ENCODE peak calls at places on chromosomes 16 and 17, in ten cellular contexts. H is sigmoid colon, U is fibroblast of mammary gland, E is fibroblast of the aortic adventitia, Z is BE2C, F is upper lobe of right lung, R is cardiac fibroblast, K is adrenal gland, P is astrocyte of the cerebellum, D is GM23338. W is an unnamed sample.

GRCh38 chr16:1525871-1526607 is 7.4 kb upstream of the TMEM204 start:
- DNase-seq in H (no peak), D (no peak), K (no peak), R (no peak), U (no peak), F (no peak), Z (peak; percentile 9), E (no peak), P (no peak), W (no peak)

GRCh38 chr16:67563708-67564468 is 1.6 kb downstream of the CTCF start:
- DNase-seq in R (peak; percentile 82), F (no peak), P (peak; percentile 36), E (peak; percentile 79), K (peak; percentile 76), H (peak; percentile 86), D (peak; percentile 48), Z (no peak), U (peak; percentile 84), W (peak; percentile 59)

GRCh38 chr17:57935833-57936807 is 19.1 kb downstream of the CUEDC1 start:
- DNase-seq in P (no peak), U (peak; percentile 53), Z (no peak), R (peak; percentile 78), H (peak; percentile 91), K (peak; percentile 73), E (peak; percentile 60), F (no peak), D (peak; percentile 48), W (peak; percentile 57)

GRCh38 chr16:14301150-14302030 is 230.3 kb downstream of the MRTFB start:
- DNase-seq in K (peak; percentile 57), E (peak; percentile 24), D (peak; percentile 53), H (peak; percentile 77), P (no peak), U (no peak), R (no peak), F (peak; percentile 69), Z (no peak), W (no peak)

GRCh38 chr16:17211797-17212196 is 259.0 kb downstream of the XYLT1 start:
- DNase-seq in K (no peak), E (no peak), R (no peak), D (peak; percentile 91), U (peak; percentile 15), F (no peak), H (no peak), P (no peak), Z (peak; percentile 43), W (peak; percentile 11)

GRCh38 chr16:78022347-78022746 is at the start of gene CLEC3A:
- DNase-seq in K (no peak), H (no peak), U (no peak), F (no peak), Z (no peak), R (no peak), D (peak; percentile 37), E (no peak), P (no peak), W (no peak)

GRCh38 chr16:89041571-89042481 is 51.8 kb upstream of the ACSF3 start:
- DNase-seq in F (peak; percentile 45), Z (peak; percentile 3), E (no peak), H (no peak), D (no peak), U (no peak), K (no peak), P (no peak), R (no peak), W (no peak)

GRCh38 chr16:81265658-81266451 is 27.4 kb downstream of the BCO1 start:
- DNase-seq in Z (peak; percentile 54), K (peak; percentile 44), H (peak; percentile 95), R (peak; percentile 90), E (peak; percentile 92), U (peak; percentile 79), F (peak; percentile 72), D (no peak), P (no peak), W (no peak)

GRCh38 chr16:49492090-49492801 is 118.6 kb downstream of the C16orf78 start:
- DNase-seq in R (peak; percentile 21), K (peak; percentile 58), P (no peak), F (peak; percentile 72), U (no peak), Z (peak; percentile 80), E (peak; percentile 7), D (peak; percentile 78), H (peak; percentile 73), W (no peak)

GRCh38 chr16:69328854-69329316 is 1.5 kb downstream of the PDF start:
- DNase-seq in H (peak; percentile 39), F (no peak), D (no peak), R (no peak), U (peak; percentile 52), E (no peak), Z (no peak), K (peak; percentile 57), P (peak; percentile 11), W (no peak)

GRCh38 chr16:56985962-56986360 is 3.4 kb upstream of the NLRC5 start:
- DNase-seq in E (no peak), Z (no peak), K (no peak), P (no peak), U (no peak), F (no peak), R (no peak), D (no peak), H (no peak), W (no peak)

GRCh38 chr17:43360376-43360738 is 38.4 kb upstream of the ARL4D start:
- DNase-seq in H (peak; percentile 88), E (peak; percentile 89), R (peak; percentile 82), P (peak; percentile 59), U (peak; percentile 97), K (peak; percentile 82), Z (peak; percentile 58), D (no peak), F (no peak), W (peak; percentile 97)

GRCh38 chr17:57874434-57875108 is 24.7 kb upstream of the MRPS23 start:
- DNase-seq in E (peak; percentile 84), Z (peak; percentile 76), R (peak; percentile 92), K (peak; percentile 70), D (peak; percentile 97), P (peak; percentile 87), H (peak; percentile 89), F (no peak), U (peak; percentile 95), W (peak; percentile 94)

GRCh38 chr17:71163121-71163812 is 957.6 kb upstream of the SOX9 start:
- DNase-seq in P (peak; percentile 83), U (no peak), E (no peak), K (peak; percentile 2), Z (peak; percentile 25), R (peak; percentile 46), H (no peak), F (no peak), D (no peak), W (no peak)

GRCh38 chr16:4682616-4683254 is 10.6 kb upstream of the NUDT16L1 start:
- DNase-seq in P (peak; percentile 13), Z (peak; percentile 73), K (peak; percentile 81), F (peak; percentile 88), E (no peak), D (peak; percentile 90), U (peak; percentile 34), H (peak; percentile 77), R (no peak), W (no peak)

GRCh38 chr16:4684763-4685162 is 8.6 kb upstream of the NUDT16L1 start:
- DNase-seq in H (peak; percentile 62), U (no peak), F (no peak), D (no peak), K (no peak), P (no peak), R (no peak), E (no peak), Z (no peak), W (no peak)

GRCh38 chr16:4684030-4684715 is 9.2 kb upstream of the NUDT16L1 start:
- DNase-seq in K (no peak), E (no peak), H (peak; percentile 56), F (peak; percentile 61), P (no peak), Z (no peak), U (no peak), D (no peak), R (no peak), W (no peak)

GRCh38 chr16:4682084-4682581 is 11.2 kb upstream of the NUDT16L1 start:
- DNase-seq in E (no peak), Z (no peak), K (no peak), F (peak; percentile 62), P (no peak), H (no peak), R (no peak), U (no peak), D (no peak), W (no peak)

DNA sequence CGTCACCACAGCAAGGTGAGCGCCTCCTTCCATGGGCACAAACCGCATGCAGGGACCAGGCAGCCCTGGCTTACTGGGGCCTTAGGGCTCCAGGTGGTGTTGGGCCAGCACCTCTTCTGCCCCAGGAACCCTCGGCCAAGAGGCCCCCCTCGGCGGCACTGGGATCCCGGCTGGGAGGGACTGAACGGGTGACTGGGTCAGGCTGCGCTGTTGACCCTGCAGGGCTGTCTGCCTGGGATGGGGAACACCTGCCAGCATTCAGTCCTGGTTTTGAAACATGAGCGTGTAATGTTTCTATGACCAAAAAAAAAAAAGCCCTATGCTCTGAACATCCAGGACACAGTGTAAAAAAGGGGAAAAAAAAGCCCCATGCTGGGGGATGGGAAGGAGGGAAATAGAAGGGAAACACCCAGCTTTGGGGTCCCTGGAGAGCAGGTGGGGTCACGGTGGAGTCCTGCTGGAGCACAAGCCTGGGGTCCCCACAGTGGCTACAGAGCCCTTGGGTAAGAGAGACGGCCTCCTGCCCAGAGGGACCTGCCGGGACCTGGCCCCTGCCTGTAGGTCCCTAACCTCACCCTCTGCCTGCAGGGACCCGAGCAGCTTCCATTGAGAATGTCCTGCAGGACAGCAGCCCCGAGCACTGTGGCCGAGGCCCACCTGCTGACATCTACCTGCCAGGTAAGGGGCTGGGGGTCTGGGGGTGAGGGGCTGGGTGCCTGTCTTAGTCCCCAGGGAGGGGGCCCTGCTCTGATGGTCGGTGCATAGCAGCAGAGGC is 9.9 kb upstream of the NUDT16L1 start:
- DNase-seq in K (no peak), H (peak; percentile 71), E (no peak), F (no peak), P (no peak), D (no peak), U (no peak), Z (no peak), R (no peak), W (no peak)
- TF ChIP-seq CTCF in K (no peak), H (no peak), E (no peak), F (no peak), P (no peak), D (no peak), U (no peak), Z (no peak), R (no peak), W (no peak)

GRCh38 chr17:9120471-9120870 is 99.2 kb downstream of the NTN1 start:
- DNase-seq in D (peak; percentile 54), U (no peak), F (peak; percentile 48), K (no peak), P (no peak), R (no peak), H (peak; percentile 55), Z (no peak), E (no peak), W (no peak)
- TF ChIP-seq CTCF in D (peak; percentile 64), U (peak; percentile 38), F (peak; percentile 26), K (no peak), P (peak; percentile 28), R (peak; percentile 11), H (no peak), Z (no peak), E (no peak), W (no peak)

GRCh38 chr16:70769761-70770160 is 31.2 kb downstream of the VAC14 start:
- DNase-seq in D (no peak), K (no peak), F (no peak), U (no peak), H (no peak), E (no peak), R (no peak), Z (no peak), P (no peak), W (no peak)
- TF ChIP-seq CTCF in D (no peak), K (no peak), F (no peak), U (no peak), H (no peak), E (no peak), R (no peak), Z (no peak), P (no peak), W (no peak)

GRCh38 chr17:50280801-50281441 is 6.7 kb downstream of the TMEM92 start:
- DNase-seq in H (no peak), E (no peak), D (no peak), F (no peak), P (no peak), K (no peak), Z (no peak), U (no peak), R (no peak), W (no peak)
- TF ChIP-seq CTCF in H (no peak), E (no peak), D (no peak), F (no peak), P (no peak), K (no peak), Z (no peak), U (no peak), R (no peak), W (peak; percentile 13)